ENCODE peak calls at places on chromosome 1, in eight cellular contexts. Z is DMS79; S is foreskin keratinocyte; D is MM.1S; E is naive thymus-derived CD4-positive, alpha-beta T cell; J is T-cell; R is mesothelial cell of epicardium; F is RCC 7860. H is an unnamed sample.

GRCh38 chr1:159600894-159601293 is 13.3 kb downstream of the APCS start:
- DNase-seq in Z (no peak), R (no peak), S (no peak), J (no peak), E (no peak), D (no peak), F (peak), H (no peak)

GRCh38 chr1:156249593-156249992 is 1.7 kb upstream of the PAQR6 start:
- DNase-seq in E (no peak), J (no peak), D (no peak), S (no peak), F (no peak), R (no peak), Z (no peak), H (no peak)

GRCh38 chr1:224052767-224053166 is 61.1 kb upstream of the FBXO28 start:
- DNase-seq in S (peak), D (no peak), J (no peak), Z (no peak), E (no peak), R (no peak), F (peak), H (no peak)

GRCh38 chr1:54602559-54602958 is 20.8 kb downstream of the FAM151A start:
- DNase-seq in J (no peak), E (no peak), S (no peak), R (no peak), Z (no peak), D (no peak), F (no peak), H (no peak)

GRCh38 chr1:172002725-172003345 is 161.5 kb downstream of the DNM3 start:
- DNase-seq in Z (peak), F (peak), R (no peak), E (no peak), J (peak), D (peak), S (peak), H (no peak)

GRCh38 chr1:26161408-26162219 is 2.7 kb downstream of the FAM110D start:
- DNase-seq in R (no peak), E (peak), F (peak), Z (no peak), D (peak), S (peak), J (peak), H (peak)

GRCh38 chr1:53273526-53273925 is 35.2 kb upstream of the MAGOH start:
- DNase-seq in Z (no peak), R (no peak), D (no peak), S (peak), E (no peak), F (no peak), J (no peak), H (no peak)

GRCh38 chr1:205350626-205351235 is 6.0 kb downstream of the KLHDC8A start:
- DNase-seq in S (no peak), Z (no peak), F (no peak), E (no peak), D (no peak), R (no peak), J (no peak), H (no peak)

GRCh38 chr1:235504122-235504493 is at the start of gene B3GALNT2:
- DNase-seq in F (no peak), Z (no peak), D (no peak), J (no peak), E (no peak), S (no peak), R (no peak), H (no peak)

GRCh38 chr1:159783724-159784123 is 3.0 kb downstream of the DUSP23 start:
- DNase-seq in R (no peak), E (no peak), Z (no peak), S (no peak), J (no peak), D (no peak), F (no peak), H (no peak)

GRCh38 chr1:89808429-89809117 is 12.3 kb upstream of the LRRC8D start:
- DNase-seq in R (no peak), S (peak), F (peak), J (no peak), D (no peak), Z (peak), E (no peak), H (no peak)

GRCh38 chr1:200877839-200878551 is 5.2 kb downstream of the GPR25 start:
- DNase-seq in J (peak), D (no peak), S (no peak), F (no peak), R (no peak), Z (no peak), E (no peak), H (no peak)

GRCh38 chr1:40014812-40015594 is 25.5 kb upstream of the CAP1 start:
- DNase-seq in D (no peak), E (no peak), Z (no peak), R (no peak), S (peak), J (no peak), F (peak), H (no peak)

GRCh38 chr1:35935436-35935835 is 4.5 kb downstream of the AGO3 start:
- DNase-seq in Z (no peak), F (no peak), R (no peak), D (no peak), E (no peak), J (no peak), S (no peak), H (no peak)

GRCh38 chr1:27527857-27528700 is 38.1 kb upstream of the WASF2 start:
- DNase-seq in S (no peak), D (peak), F (no peak), Z (peak), R (peak), E (peak), J (peak), H (no peak)

GRCh38 chr1:42484382-42484781 is 21.3 kb downstream of the CCDC30 start:
- DNase-seq in F (peak), S (peak), Z (no peak), J (no peak), D (no peak), E (no peak), R (no peak), H (no peak)

GRCh38 chr1:100250807-100251206 is 1.2 kb upstream of the DBT start:
- DNase-seq in E (no peak), R (no peak), S (no peak), Z (no peak), F (no peak), D (no peak), J (no peak), H (no peak)

GRCh38 chr1:36217667-36218066 is 6.6 kb upstream of the THRAP3 start:
- DNase-seq in S (peak), D (no peak), J (no peak), R (no peak), F (no peak), Z (no peak), E (no peak), H (no peak)

GRCh38 chr1:184890539-184890973 is 83.8 kb downstream of the NIBAN1 start:
- DNase-seq in S (no peak), D (no peak), R (no peak), E (no peak), J (peak), Z (no peak), F (peak), H (no peak)

GRCh38 chr1:62327360-62328051 is 8.3 kb upstream of the KANK4 start:
- DNase-seq in D (no peak), F (no peak), J (no peak), Z (no peak), S (no peak), R (no peak), E (no peak), H (no peak)

GRCh38 chr1:43329995-43330751 is 7.4 kb upstream of the MPL start:
- DNase-seq in D (no peak), R (no peak), F (peak), S (peak), Z (no peak), J (no peak), E (peak), H (no peak)

GRCh38 chr1:44947060-44947773 is 39.2 kb downstream of the EIF2B3 start:
- DNase-seq in R (no peak), F (no peak), S (no peak), D (no peak), E (no peak), Z (peak), J (no peak), H (no peak)

GRCh38 chr1:30490554-30491053 is 232.8 kb downstream of the MATN1 start:
- DNase-seq in R (no peak), F (no peak), Z (no peak), S (no peak), D (no peak), J (no peak), E (no peak), H (no peak)

GRCh38 chr1:115980998-115981993 is 5.0 kb downstream of the SLC22A15 start:
- DNase-seq in R (no peak), S (peak), D (peak), E (no peak), F (peak), Z (no peak), J (no peak), H (no peak)

GRCh38 chr1:163844393-163844948 is 522.7 kb downstream of the NUF2 start:
- DNase-seq in J (no peak), E (no peak), D (no peak), R (no peak), F (no peak), S (peak), Z (no peak), H (no peak)

GRCh38 chr1:27724961-27725373 is 794 bp upstream of the FAM76A start:
- DNase-seq in S (peak), D (no peak), F (no peak), E (peak), J (no peak), Z (peak), R (no peak), H (no peak)

GRCh38 chr1:145892486-145893087 is 6.9 kb upstream of the ANKRD35 start:
- DNase-seq in F (no peak), Z (peak), D (no peak), R (no peak), E (no peak), J (no peak), S (no peak), H (no peak)

GRCh38 chr1:84377480-84378095 is 20.7 kb upstream of the DNASE2B start:
- DNase-seq in J (no peak), Z (no peak), D (no peak), R (no peak), S (peak), E (no peak), F (peak), H (no peak)

GRCh38 chr1:33876970-33877680 is 13.2 kb downstream of the HMGB4 start:
- DNase-seq in F (no peak), R (no peak), S (no peak), J (no peak), D (no peak), E (no peak), Z (no peak), H (no peak)

GRCh38 chr1:54813479-54814147 is 12.5 kb upstream of the TTC22 start:
- DNase-seq in F (no peak), R (no peak), D (no peak), S (no peak), Z (no peak), J (no peak), E (no peak), H (peak)

GRCh38 chr1:70465911-70466310 is 54.8 kb downstream of the CTH start:
- DNase-seq in D (no peak), F (no peak), S (no peak), R (no peak), Z (no peak), J (no peak), E (no peak), H (no peak)

GRCh38 chr1:18628511-18628910 is 2.1 kb upstream of the PAX7 start:
- DNase-seq in J (no peak), F (no peak), R (no peak), E (no peak), Z (no peak), D (no peak), S (no peak), H (no peak)

GRCh38 chr1:160838876-160839275 is 23.8 kb downstream of the CD244 start:
- DNase-seq in D (no peak), R (no peak), F (no peak), S (no peak), Z (no peak), J (no peak), E (no peak), H (no peak)